ENCODE peak calls at places on chromosomes 16 and 17, in seven cellular contexts. O, U, A, T, Q, Y and K are unnamed samples.
A peak's percentile ranks its signal among the peaks of the same experiment; 100 is the strongest.

GRCh38 chr17:45227631-45228120 is 6.0 kb downstream of the FMNL1 start:
- DNase-seq in O (no peak), U (no peak), A (no peak), T (peak; percentile 34), Q (no peak), Y (no peak), K (no peak)

GRCh38 chr17:41415833-41416335 is 8.5 kb downstream of the KRT37 start:
- DNase-seq in O (no peak), U (no peak), A (no peak), T (no peak), Q (no peak), Y (no peak), K (no peak)

GRCh38 chr17:7001562-7001961 is 5.7 kb downstream of the ALOX12 start:
- DNase-seq in O (no peak), U (no peak), A (peak; percentile 50), T (peak; percentile 35), Q (peak; percentile 66), Y (no peak), K (no peak)

GRCh38 chr16:1466968-1467521 is 7.8 kb downstream of the CLCN7 start:
- DNase-seq in O (no peak), U (no peak), A (no peak), T (no peak), Q (no peak), Y (no peak), K (no peak)

GRCh38 chr17:41223821-41224220 is 2.6 kb upstream of the KRTAP9-2 start:
- DNase-seq in O (no peak), U (no peak), A (no peak), T (no peak), Q (no peak), Y (no peak), K (no peak)

GRCh38 chr16:68356249-68356918 is 45.6 kb downstream of the PRMT7 start:
- DNase-seq in O (no peak), U (no peak), A (peak; percentile 84), T (peak; percentile 48), Q (no peak), Y (no peak), K (no peak)

GRCh38 chr17:15436399-15437369 is 30.7 kb downstream of the CDRT4 start:
- DNase-seq in O (peak; percentile 75), U (peak; percentile 86), A (peak; percentile 53), T (no peak), Q (peak; percentile 57), Y (peak; percentile 56), K (no peak)

GRCh38 chr16:53281280-53281679 is 153.0 kb upstream of the RBL2 start:
- DNase-seq in O (no peak), U (peak; percentile 12), A (no peak), T (no peak), Q (no peak), Y (no peak), K (no peak)

GRCh38 chr17:5500804-5501391 is 14.5 kb downstream of the MIS12 start:
- DNase-seq in O (peak; percentile 84), U (peak; percentile 85), A (peak; percentile 82), T (peak; percentile 69), Q (peak; percentile 98), Y (peak; percentile 72), K (peak; percentile 87)

GRCh38 chr17:20935740-20936139 is 107.1 kb downstream of the USP22 start:
- DNase-seq in O (no peak), U (peak; percentile 70), A (no peak), T (no peak), Q (no peak), Y (no peak), K (no peak)

GRCh38 chr17:37752482-37752881 is 7.6 kb upstream of the HNF1B start:
- DNase-seq in O (no peak), U (no peak), A (no peak), T (no peak), Q (peak; percentile 13), Y (no peak), K (no peak)

GRCh38 chr17:66527335-66527734 is 224.9 kb downstream of the PRKCA start:
- DNase-seq in O (peak; percentile 88), U (no peak), A (no peak), T (no peak), Q (no peak), Y (peak; percentile 85), K (no peak)

GRCh38 chr17:39700148-39700987 is 504 bp downstream of the ERBB2 start:
- DNase-seq in O (no peak), U (peak; percentile 25), A (no peak), T (no peak), Q (peak; percentile 64), Y (no peak), K (no peak)

GRCh38 chr17:31092475-31093064 is 2.2 kb upstream of the NF1 start:
- DNase-seq in O (no peak), U (no peak), A (no peak), T (no peak), Q (no peak), Y (no peak), K (no peak)

GRCh38 chr16:55116165-55116894 is 185.7 kb downstream of the IRX5 start:
- DNase-seq in O (no peak), U (no peak), A (no peak), T (no peak), Q (no peak), Y (no peak), K (no peak)

GRCh38 chr17:8857919-8858318 is 9.6 kb downstream of the PIK3R6 start:
- DNase-seq in O (no peak), U (no peak), A (peak; percentile 63), T (no peak), Q (no peak), Y (no peak), K (no peak)

GRCh38 chr16:63614421-63614820 is 1507.4 kb downstream of the CDH11 start:
- DNase-seq in O (no peak), U (peak; percentile 59), A (no peak), T (no peak), Q (no peak), Y (no peak), K (no peak)

GRCh38 chr17:82134101-82134500 is 36.1 kb upstream of the FASN start:
- DNase-seq in O (no peak), U (peak; percentile 82), A (no peak), T (no peak), Q (no peak), Y (no peak), K (no peak)

GRCh38 chr16:1820973-1821290 is 5.7 kb downstream of the HAGH start:
- DNase-seq in O (no peak), U (no peak), A (no peak), T (no peak), Q (no peak), Y (no peak), K (no peak)

GRCh38 chr16:23182206-23182674 is 305 bp upstream of the SCNN1G start:
- DNase-seq in O (peak; percentile 68), U (peak; percentile 56), A (peak; percentile 73), T (peak; percentile 60), Q (peak; percentile 93), Y (peak; percentile 51), K (peak; percentile 30)

GRCh38 chr16:17803625-17804410 is 333.1 kb upstream of the XYLT1 start:
- DNase-seq in O (no peak), U (peak; percentile 86), A (no peak), T (no peak), Q (peak; percentile 1), Y (no peak), K (no peak)

GRCh38 chr17:78348055-78348745 is 11.7 kb downstream of the SOCS3 start:
- DNase-seq in O (no peak), U (no peak), A (no peak), T (no peak), Q (no peak), Y (no peak), K (no peak)

GRCh38 chr17:8904686-8905085 is 37.2 kb upstream of the PIK3R6 start:
- DNase-seq in O (no peak), U (no peak), A (no peak), T (no peak), Q (no peak), Y (no peak), K (no peak)